ENCODE peak calls at places on chromosome 13, in eight cellular contexts. I, L, E, V, P, M, F and R are unnamed samples.

GRCh38 chr13:73602295-73602694 is 531.9 kb downstream of the KLF12 start:
- DNase-seq in I (no peak), L (no peak), E (no peak), V (no peak), P (peak), M (no peak), F (no peak), R (no peak)

GRCh38 chr13:27952931-27953670 is 16.0 kb downstream of the CDX2 start:
- DNase-seq in I (peak), L (peak), E (no peak), V (no peak), P (no peak), M (no peak), F (no peak), R (peak)

GRCh38 chr13:91078093-91078679 is 269.3 kb upstream of the MIR17HG start:
- DNase-seq in I (no peak), L (no peak), E (no peak), V (no peak), P (peak), M (no peak), F (no peak), R (no peak)

GRCh38 chr13:106997696-106998095 is 429.8 kb upstream of the ARGLU1 start:
- DNase-seq in I (no peak), L (no peak), E (no peak), V (no peak), P (no peak), M (no peak), F (no peak), R (no peak)

GRCh38 chr13:28503182-28503980 is 8.5 kb upstream of the FLT1 start:
- DNase-seq in I (no peak), L (no peak), E (no peak), V (no peak), P (peak), M (no peak), F (no peak), R (no peak)

GRCh38 chr13:49046002-49046401 is 70.3 kb downstream of the FNDC3A start:
- DNase-seq in I (no peak), L (no peak), E (no peak), V (no peak), P (no peak), M (no peak), F (no peak), R (no peak)

GRCh38 chr13:96243371-96243770 is 153.5 kb downstream of the HS6ST3 start:
- DNase-seq in I (no peak), L (no peak), E (no peak), V (no peak), P (no peak), M (no peak), F (no peak), R (no peak)

GRCh38 chr13:72384879-72385278 is 342.6 kb downstream of the MZT1 start:
- DNase-seq in I (no peak), L (no peak), E (no peak), V (no peak), P (no peak), M (no peak), F (no peak), R (no peak)

GRCh38 chr13:112696001-112696868 is 6.4 kb downstream of the ATP11A start:
- DNase-seq in I (no peak), L (peak), E (peak), V (no peak), P (no peak), M (peak), F (peak), R (no peak)

GRCh38 chr13:77902319-77902963 is 16.2 kb downstream of the EDNRB start:
- DNase-seq in I (no peak), L (no peak), E (no peak), V (no peak), P (no peak), M (no peak), F (no peak), R (no peak)

GRCh38 chr13:43273362-43273761 is 250.0 kb downstream of the DNAJC15 start:
- DNase-seq in I (no peak), L (no peak), E (no peak), V (no peak), P (no peak), M (no peak), F (no peak), R (peak)

GRCh38 chr13:20193142-20193923 is 595 bp upstream of the GJB2 start:
- DNase-seq in I (no peak), L (no peak), E (no peak), V (no peak), P (peak), M (no peak), F (peak), R (peak)

GRCh38 chr13:78604782-78605611 is 1.6 kb upstream of the POU4F1 start:
- DNase-seq in I (no peak), L (no peak), E (no peak), V (no peak), P (peak), M (no peak), F (no peak), R (no peak)

GRCh38 chr13:102195566-102196462 is 206.0 kb downstream of the FGF14 start:
- DNase-seq in I (no peak), L (no peak), E (no peak), V (no peak), P (no peak), M (no peak), F (no peak), R (no peak)

GRCh38 chr13:44780586-44781280 is 204.6 kb upstream of the TSC22D1 start:
- DNase-seq in I (no peak), L (no peak), E (no peak), V (no peak), P (no peak), M (no peak), F (no peak), R (no peak)

GRCh38 chr13:65401315-65401714 is 1828.8 kb downstream of the PCDH9 start:
- DNase-seq in I (no peak), L (no peak), E (no peak), V (no peak), P (no peak), M (no peak), F (no peak), R (no peak)

GRCh38 chr13:25816239-25816638 is 235.6 kb downstream of the SHISA2 start:
- DNase-seq in I (no peak), L (no peak), E (no peak), V (no peak), P (no peak), M (no peak), F (no peak), R (no peak)

GRCh38 chr13:45807520-45808099 is 43.9 kb downstream of the SIAH3 start:
- DNase-seq in I (no peak), L (peak), E (no peak), V (no peak), P (peak), M (no peak), F (no peak), R (no peak)

GRCh38 chr13:90305796-90306195 is 1041.7 kb upstream of the MIR17HG start:
- DNase-seq in I (no peak), L (no peak), E (no peak), V (no peak), P (no peak), M (no peak), F (no peak), R (no peak)

GRCh38 chr13:24982333-24982999 is 113.5 kb upstream of the PABPC3 start:
- DNase-seq in I (peak), L (no peak), E (no peak), V (no peak), P (no peak), M (no peak), F (no peak), R (no peak)

GRCh38 chr13:39215971-39216370 is 177.7 kb downstream of the NHLRC3 start:
- DNase-seq in I (no peak), L (no peak), E (no peak), V (no peak), P (no peak), M (no peak), F (no peak), R (no peak)
- TF ChIP-seq POLR2AphosphoS5 in I (no peak), L (no peak), E (no peak), V (no peak), P (no peak), M (no peak), F (no peak), R (no peak)

GRCh38 chr13:87403748-87404432 is 267.3 kb upstream of the SLITRK5 start:
- DNase-seq in I (no peak), L (no peak), E (no peak), V (no peak), P (no peak), M (no peak), F (no peak), R (no peak)

GRCh38 chr13:87393358-87393757 is 277.8 kb upstream of the SLITRK5 start:
- DNase-seq in I (no peak), L (no peak), E (no peak), V (no peak), P (no peak), M (no peak), F (no peak), R (no peak)

DNA sequence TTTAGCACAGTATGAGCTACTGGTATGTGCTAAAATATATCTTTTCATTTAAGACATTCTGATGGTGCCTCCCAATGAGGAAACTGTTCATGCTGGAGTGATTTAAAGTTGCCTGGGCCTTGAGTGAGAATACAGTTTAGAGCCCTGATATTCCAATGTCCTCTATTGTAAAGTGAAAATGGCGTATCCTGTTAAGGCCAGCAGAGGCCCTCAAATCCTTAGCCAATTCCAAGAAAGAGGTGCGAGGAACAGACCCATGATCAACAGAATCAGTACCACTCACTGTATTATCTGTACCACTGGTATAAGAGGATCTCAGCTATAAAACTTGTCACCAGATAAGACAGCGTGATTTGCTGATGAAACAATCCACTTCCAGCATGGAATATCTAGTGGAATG is 273.1 kb upstream of the SLITRK5 start:
- DNase-seq in I (no peak), L (no peak), E (no peak), V (no peak), P (peak), M (no peak), F (no peak), R (no peak)
- TF ChIP-seq CTCF in I (no peak), L (no peak), E (no peak), V (no peak), P (peak), M (no peak), F (no peak), R (no peak)

GRCh38 chr13:75617230-75617629 is 18.9 kb upstream of the LMO7 start:
- DNase-seq in I (no peak), L (no peak), E (no peak), V (no peak), P (no peak), M (no peak), F (no peak), R (no peak)

GRCh38 chr13:75618308-75618707 is 17.8 kb upstream of the LMO7 start:
- DNase-seq in I (no peak), L (no peak), E (no peak), V (no peak), P (no peak), M (no peak), F (no peak), R (no peak)

DNA sequence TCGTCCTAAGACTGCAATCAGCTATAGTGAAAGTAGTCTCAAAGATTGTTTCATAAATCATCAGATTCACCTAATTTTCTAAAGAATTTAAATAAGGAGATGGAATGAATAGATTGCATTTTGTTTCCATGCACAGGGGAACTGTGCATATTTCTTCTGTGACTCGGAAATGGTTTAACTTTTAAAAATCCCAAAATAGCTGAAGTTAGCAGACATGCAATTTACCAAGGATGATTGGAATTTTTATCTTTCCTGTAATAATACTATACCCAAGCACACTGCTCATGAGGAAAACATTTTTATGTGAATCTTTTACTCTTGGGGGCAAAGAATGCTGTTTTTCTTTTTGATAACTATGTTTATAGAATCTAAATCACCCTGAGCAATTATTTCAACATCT is 15.0 kb upstream of the LMO7 start:
- DNase-seq in I (no peak), L (no peak), E (no peak), V (no peak), P (no peak), M (no peak), F (no peak), R (no peak)
- TF ChIP-seq POLR2AphosphoS5 in I (no peak), L (no peak), E (no peak), V (no peak), P (no peak), M (no peak), F (no peak), R (no peak)

GRCh38 chr13:30355405-30355741 is 48.0 kb upstream of the KATNAL1 start:
- DNase-seq in I (no peak), L (peak), E (no peak), V (no peak), P (peak), M (no peak), F (peak), R (no peak)
- TF ChIP-seq CTCF in I (no peak), L (no peak), E (no peak), V (no peak), P (peak), M (no peak), F (peak), R (peak)

DNA sequence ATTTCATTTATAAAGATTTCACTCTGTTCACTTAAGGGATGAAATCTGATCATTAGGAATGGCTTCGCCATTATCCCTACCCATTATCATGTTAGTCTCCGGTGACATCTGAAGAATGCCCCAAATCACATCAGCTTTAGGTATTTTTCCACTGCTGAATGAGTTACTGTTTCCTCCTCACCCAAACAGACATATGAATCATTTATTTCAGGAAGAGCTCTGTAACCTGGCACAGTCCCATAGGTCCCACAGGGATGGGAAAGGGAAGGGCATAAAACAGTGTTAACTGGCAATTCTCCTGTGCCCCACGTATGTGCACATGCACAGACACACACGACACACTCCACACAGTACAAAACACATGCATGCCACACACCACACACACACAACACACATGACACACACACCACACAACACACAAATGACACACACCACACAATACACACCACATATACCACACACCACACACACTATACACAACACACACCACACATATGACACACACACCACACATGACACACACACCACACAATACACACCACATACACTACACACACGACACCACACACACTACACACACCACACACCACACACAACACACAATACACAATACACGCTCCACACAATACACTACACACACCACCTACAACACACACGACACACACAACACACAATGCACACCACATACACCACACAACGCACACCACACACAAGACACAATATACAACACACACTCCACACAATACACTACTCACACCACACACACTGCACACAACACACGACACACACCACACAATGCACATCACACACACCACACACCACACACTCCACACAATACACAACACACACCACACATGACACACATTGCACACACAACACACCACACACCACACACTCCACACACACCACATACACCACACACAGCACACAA is 15.4 kb downstream of the TMEM255B start:
- DNase-seq in I (no peak), L (peak), E (no peak), V (no peak), P (no peak), M (no peak), F (no peak), R (no peak)
- TF ChIP-seq POLR2AphosphoS5 in I (no peak), L (no peak), E (no peak), V (no peak), P (no peak), M (no peak), F (peak), R (peak)

GRCh38 chr13:60574706-60575105 is 177.7 kb downstream of the TDRD3 start:
- DNase-seq in I (no peak), L (no peak), E (no peak), V (no peak), P (peak), M (no peak), F (no peak), R (no peak)
- TF ChIP-seq CTCF in I (no peak), L (no peak), E (no peak), V (no peak), P (no peak), M (no peak), F (no peak), R (no peak)

GRCh38 chr13:23671902-23672301 is 101.7 kb downstream of the TNFRSF19 start:
- DNase-seq in I (no peak), L (no peak), E (no peak), V (no peak), P (no peak), M (no peak), F (no peak), R (no peak)
- TF ChIP-seq POLR2AphosphoS5 in I (no peak), L (no peak), E (no peak), V (no peak), P (no peak), M (no peak), F (no peak), R (no peak)

GRCh38 chr13:66914155-66914554 is 316.0 kb downstream of the PCDH9 start:
- DNase-seq in I (no peak), L (no peak), E (no peak), V (no peak), P (no peak), M (no peak), F (no peak), R (no peak)
- TF ChIP-seq CTCF in I (no peak), L (no peak), E (no peak), V (no peak), P (no peak), M (no peak), F (no peak), R (no peak)

DNA sequence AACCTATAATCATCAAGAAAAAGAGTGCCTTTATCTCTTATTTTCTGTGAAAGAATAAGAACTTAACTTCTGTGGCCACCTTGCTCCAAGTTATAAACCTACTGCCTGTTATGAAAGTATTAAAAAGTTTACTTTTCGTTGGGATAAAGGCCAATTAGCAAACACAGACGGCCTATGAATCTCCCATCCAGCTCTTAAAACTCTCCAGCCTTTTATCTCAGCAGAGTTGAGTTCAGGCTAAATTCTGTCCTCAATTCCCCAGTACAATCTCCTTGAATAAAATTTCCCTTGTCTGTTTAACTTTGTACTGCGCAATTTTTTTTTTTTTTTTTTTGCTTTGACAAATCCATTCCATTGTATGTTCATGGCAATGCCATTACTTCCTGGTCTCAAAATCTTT is 1058.4 kb downstream of the SLITRK5 start:
- DNase-seq in I (no peak), L (no peak), E (no peak), V (no peak), P (no peak), M (no peak), F (no peak), R (no peak)
- TF ChIP-seq POLR2AphosphoS5 in I (no peak), L (no peak), E (no peak), V (no peak), P (no peak), M (no peak), F (no peak), R (no peak)